ENCODE peak calls at places on chromosomes 11 and 22, in five cellular contexts. B is right lobe of liver, X is cardiac muscle cell, H is psoas muscle, I is prostate gland. Q is an unnamed sample.
A peak's percentile ranks its signal among the peaks of the same experiment; 100 is the strongest.

GRCh38 chr11:127574528-127574927 is 574.0 kb upstream of the KIRREL3 start:
- DNase-seq in H (no peak), B (no peak), I (no peak), X (peak; percentile 18), Q (no peak)

GRCh38 chr11:93053864-93054263 is 84.4 kb downstream of the MTNR1B start:
- DNase-seq in I (no peak), H (no peak), X (no peak), B (no peak), Q (no peak)

GRCh38 chr11:59102259-59102765 is 4.7 kb upstream of the FAM111B start:
- DNase-seq in X (peak; percentile 66), I (peak; percentile 53), B (peak; percentile 62), H (peak; percentile 57), Q (peak; percentile 31)

GRCh38 chr11:94958118-94958517 is 15.2 kb downstream of the CWC15 start:
- DNase-seq in B (no peak), I (no peak), X (no peak), H (no peak), Q (peak; percentile 26)

GRCh38 chr11:69088676-69089146 is 40.0 kb downstream of the TPCN2 start:
- DNase-seq in I (peak; percentile 72), B (no peak), X (peak; percentile 84), H (peak; percentile 72), Q (peak; percentile 67)

GRCh38 chr22:27681037-27681436 is 120.5 kb downstream of the MN1 start:
- DNase-seq in I (no peak), H (no peak), X (no peak), B (no peak), Q (no peak)

GRCh38 chr11:57427692-57428082 is 766 bp upstream of the SLC43A3 start:
- DNase-seq in H (peak; percentile 85), I (peak; percentile 12), B (peak; percentile 75), X (no peak), Q (peak; percentile 51)

GRCh38 chr22:40597541-40598453 is 38.7 kb downstream of the MRTFA start:
- DNase-seq in I (no peak), H (no peak), B (no peak), X (no peak), Q (peak; percentile 84)

GRCh38 chr11:80698646-80699045 is 1257.8 kb upstream of the TENM4 start:
- DNase-seq in X (no peak), I (no peak), H (no peak), B (no peak), Q (peak; percentile 79)

GRCh38 chr11:11078344-11078743 is 220.5 kb upstream of the ZBED5 start:
- DNase-seq in B (no peak), I (no peak), X (no peak), H (no peak), Q (peak; percentile 21)

GRCh38 chr11:129295746-129296145 is 79.9 kb upstream of the BARX2 start:
- DNase-seq in B (no peak), H (no peak), X (no peak), I (no peak), Q (no peak)

GRCh38 chr11:12677131-12677530 is 2.9 kb downstream of the TEAD1 start:
- DNase-seq in I (no peak), X (no peak), H (no peak), B (no peak), Q (no peak)

GRCh38 chr22:50599816-50600454 is 658 bp upstream of the MAPK8IP2 start:
- DNase-seq in X (peak; percentile 82), H (no peak), B (no peak), I (no peak), Q (no peak)

GRCh38 chr11:19967796-19968195 is 192.5 kb downstream of the DBX1 start:
- DNase-seq in X (no peak), I (no peak), B (no peak), H (no peak), Q (no peak)

GRCh38 chr11:19966435-19966834 is 193.8 kb downstream of the DBX1 start:
- DNase-seq in X (no peak), B (no peak), H (no peak), I (no peak), Q (no peak)

GRCh38 chr11:19963697-19964340 is 196.5 kb downstream of the DBX1 start:
- DNase-seq in X (no peak), I (no peak), B (no peak), H (no peak), Q (no peak)

GRCh38 chr11:19968860-19969259 is 191.4 kb downstream of the DBX1 start:
- DNase-seq in I (no peak), B (no peak), H (no peak), X (no peak), Q (no peak)

DNA sequence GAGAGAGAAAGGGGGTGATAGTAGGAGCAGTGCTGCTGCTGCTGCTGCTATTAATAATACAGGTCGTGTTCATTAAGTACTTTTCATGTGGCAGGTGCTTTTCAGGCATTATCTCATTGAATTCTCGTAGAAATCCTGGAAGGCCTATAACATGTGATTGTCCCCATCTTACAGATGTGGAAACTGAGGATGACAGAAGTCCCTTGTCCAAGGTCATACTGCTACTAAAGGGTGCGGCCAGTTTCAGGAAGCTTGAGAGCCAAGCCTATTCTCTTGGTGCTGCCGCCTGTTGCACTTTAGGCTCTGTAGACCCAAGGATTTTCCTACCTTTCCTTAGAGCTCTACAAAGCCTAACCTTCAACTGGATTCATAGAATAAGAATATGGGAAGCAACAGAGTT is 193.3 kb downstream of the DBX1 start:
- DNase-seq in B (no peak), I (no peak), H (no peak), X (no peak), Q (no peak)
- TF ChIP-seq CTCF in B (no peak), I (no peak), H (no peak), X (no peak), Q (no peak)

GRCh38 chr22:24319451-24319850 is 48.8 kb downstream of the SPECC1L start:
- DNase-seq in X (no peak), I (no peak), B (no peak), H (no peak), Q (peak; percentile 60)
- H3K36me3 ChIP-seq in X (peaks cover 58% of the 10 kb centered on the region), I (no peaks in the 10 kb centered on the region), B (no peaks in the 10 kb centered on the region), H (no peaks in the 10 kb centered on the region), Q (peaks cover 8% of the 10 kb centered on the region)

GRCh38 chr11:117738246-117738957 is 58.6 kb downstream of the DSCAML1 start:
- DNase-seq in H (no peak), B (no peak), I (no peak), X (no peak), Q (no peak)

GRCh38 chr11:117735350-117735977 is 61.6 kb downstream of the DSCAML1 start:
- DNase-seq in I (no peak), X (no peak), H (no peak), B (no peak), Q (no peak)

GRCh38 chr11:117731689-117732290 is 65.2 kb downstream of the DSCAML1 start:
- DNase-seq in H (no peak), B (no peak), I (no peak), X (no peak), Q (no peak)

GRCh38 chr11:117733311-117733710 is 63.7 kb downstream of the DSCAML1 start:
- DNase-seq in H (no peak), I (no peak), B (no peak), X (no peak), Q (no peak)

DNA sequence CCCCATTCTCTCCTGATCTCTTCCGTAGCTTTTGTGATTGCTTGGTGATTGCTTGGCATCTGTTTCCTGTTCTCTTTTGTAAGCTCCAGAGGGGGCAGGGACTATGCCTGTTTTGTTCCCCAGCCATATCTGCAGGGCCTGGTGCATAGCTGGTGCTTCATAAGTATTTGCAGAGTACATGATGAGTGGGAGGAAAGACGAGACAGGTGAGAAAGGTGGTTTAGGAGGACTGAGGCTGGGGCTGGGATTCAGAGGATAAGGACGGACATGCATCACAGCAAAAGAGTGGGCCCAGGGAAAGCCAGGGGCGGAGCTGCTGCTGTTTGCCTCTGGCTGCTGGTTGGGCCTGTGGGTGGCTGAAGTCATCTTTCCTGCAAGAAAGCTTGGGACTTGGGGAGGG is 62.4 kb downstream of the DSCAML1 start:
- DNase-seq in B (no peak), H (no peak), I (no peak), X (no peak), Q (no peak)
- H3K4me3 ChIP-seq in B (no peak overlapping the region), H (no peak overlapping the region), I (no peak overlapping the region), X (no peak overlapping the region), Q (no peak overlapping the region)

DNA sequence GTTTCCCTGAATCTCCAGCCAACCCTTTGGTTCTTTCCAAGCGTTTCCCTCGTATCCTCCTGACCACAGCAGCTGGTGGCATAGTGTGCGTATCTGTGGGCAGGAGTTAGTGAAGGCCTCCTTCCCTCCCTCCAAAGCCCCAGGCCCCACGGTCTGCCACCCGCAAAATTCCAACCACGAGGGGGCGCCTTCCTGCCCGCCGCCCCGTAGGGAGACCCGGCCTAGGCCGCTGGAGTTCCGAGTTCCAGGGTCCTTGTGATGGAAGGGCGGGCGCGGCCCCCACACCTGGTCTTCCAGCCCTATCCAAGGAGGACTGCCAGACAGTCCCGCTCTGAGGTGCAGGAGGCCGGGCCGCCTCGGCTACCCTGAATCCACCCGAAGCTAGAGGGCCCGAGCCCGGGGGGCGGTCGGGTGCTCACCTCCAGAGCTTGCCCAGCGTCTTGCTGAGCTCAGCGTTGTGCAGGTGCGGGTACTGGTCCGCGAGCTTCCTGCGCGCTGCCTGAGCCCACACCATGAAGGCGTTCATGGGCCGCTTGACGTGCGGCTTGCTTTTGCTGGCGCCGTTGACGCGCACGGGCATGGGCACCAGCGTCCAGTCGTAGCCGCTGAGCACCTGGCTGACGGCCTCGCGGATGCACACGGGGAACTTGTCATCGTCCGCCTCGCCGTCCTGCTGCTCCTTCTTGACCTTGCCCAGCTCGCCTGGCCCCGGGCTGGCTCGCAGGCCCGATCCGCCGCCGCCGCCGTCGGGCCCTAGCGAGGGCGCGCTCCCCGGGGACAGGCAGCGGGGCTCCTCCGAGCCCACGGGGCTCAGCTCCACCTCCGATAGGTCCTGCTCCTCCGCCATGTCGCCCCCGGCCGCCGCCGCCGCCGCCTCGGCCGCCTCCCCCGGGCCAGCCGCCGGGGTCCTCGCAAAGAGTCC is 1.2 kb downstream of the SOX10 start:
- DNase-seq in I (no peak), X (no peak), B (no peak), H (no peak), Q (no peak)
- TF ChIP-seq CTCF in I (no peak), X (peak; percentile 36), B (no peak), H (no peak), Q (no peak)

DNA sequence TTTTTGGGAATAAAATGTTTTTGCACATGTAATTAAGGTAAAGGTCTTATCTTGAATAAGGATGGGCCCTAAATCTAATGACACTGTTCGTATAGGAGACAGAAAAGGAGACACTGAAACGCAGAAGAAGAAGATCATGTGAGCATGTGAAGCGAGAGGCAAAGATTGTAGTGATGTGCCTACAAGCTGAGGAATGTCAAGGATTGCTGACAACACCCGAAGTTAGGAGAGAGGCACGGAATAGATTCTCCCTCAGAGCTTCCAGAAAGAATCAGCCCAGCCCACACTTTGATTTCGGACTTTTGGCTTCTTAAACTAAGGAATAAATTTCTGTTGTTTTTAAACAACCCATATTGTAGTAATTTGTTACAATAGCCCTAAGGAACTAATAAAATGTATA is 4.1 kb upstream of the BLID start:
- DNase-seq in H (no peak), I (no peak), X (no peak), B (no peak), Q (no peak)
- H3K36me3 ChIP-seq in H (no peaks in the 10 kb centered on the region), I (no peaks in the 10 kb centered on the region), X (no peaks in the 10 kb centered on the region), B (no peaks in the 10 kb centered on the region), Q (no peaks in the 10 kb centered on the region)

Q was measured in bronchial epithelial cell.